ENCODE peak calls at places on chromosomes 7 and 10, in four cellular contexts. K is HCT116, G is K562, H is HepG2. R is an unnamed sample. For H3K4me1 and H3K9me3, the result is how much of the 10 kb centered on the place peaks cover.

GRCh38 chr7:31073486-31074383 is 21.6 kb downstream of the ADCYAP1R1 start:
- DNase-seq in K (no peak), G (no peak), H (no peak), R (no peak)

GRCh38 chr10:5882961-5883360 is 6.7 kb downstream of the ANKRD16 start:
- DNase-seq in K (no peak), G (no peak), H (no peak), R (no peak)

GRCh38 chr7:76063525-76063924 is 15.6 kb downstream of the MDH2 start:
- DNase-seq in K (no peak), G (peak), H (no peak), R (no peak)

GRCh38 chr7:5077740-5078139 is 32.1 kb downstream of the RBAK start:
- DNase-seq in K (no peak), G (no peak), H (no peak), R (no peak)

GRCh38 chr7:93921607-93922446 is at the start of gene GNG11:
- DNase-seq in K (no peak), G (no peak), H (no peak), R (no peak)

GRCh38 chr7:90816511-90817142 is 220.5 kb downstream of the CDK14 start:
- DNase-seq in K (peak), G (no peak), H (peak), R (no peak)

GRCh38 chr10:13717936-13718772 is 131.4 kb downstream of the PRPF18 start:
- DNase-seq in K (no peak), G (no peak), H (peak), R (no peak)

GRCh38 chr10:49471532-49471931 is 67.4 kb downstream of the ERCC6 start:
- DNase-seq in K (no peak), G (no peak), H (no peak), R (no peak)

GRCh38 chr10:73920084-73920483 is 9.2 kb downstream of the PLAU start:
- DNase-seq in K (no peak), G (peak), H (no peak), R (no peak)

GRCh38 chr10:100969175-100970075 is at the start of gene SEMA4G:
- DNase-seq in K (peak), G (peak), H (peak), R (peak)

GRCh38 chr7:43311694-43312093 is 199.2 kb downstream of the HECW1 start:
- DNase-seq in K (no peak), G (no peak), H (no peak), R (no peak)

GRCh38 chr10:24762966-24763623 is 39.4 kb upstream of the ARHGAP21 start:
- DNase-seq in K (no peak), G (no peak), H (peak), R (no peak)

GRCh38 chr10:3091921-3092320 is 24.6 kb downstream of the PFKP start:
- DNase-seq in K (no peak), G (no peak), H (no peak), R (no peak)

GRCh38 chr10:88092975-88093374 is 229.6 kb downstream of the PTEN start:
- DNase-seq in K (no peak), G (no peak), H (no peak), R (no peak)

GRCh38 chr7:108347616-108348015 is 108.6 kb downstream of the NRCAM start:
- DNase-seq in K (no peak), G (peak), H (peak), R (no peak)

GRCh38 chr7:48011952-48012351 is 17.0 kb downstream of the SUN3 start:
- DNase-seq in K (no peak), G (no peak), H (no peak), R (no peak)

GRCh38 chr10:73655257-73655989 is 406 bp downstream of the SYNPO2L start:
- DNase-seq in K (no peak), G (no peak), H (no peak), R (no peak)

GRCh38 chr7:108201766-108202165 is 71.6 kb upstream of the LAMB4 start:
- DNase-seq in K (no peak), G (no peak), H (no peak), R (no peak)

GRCh38 chr7:28587211-28587610 is 174.9 kb downstream of the CREB5 start:
- DNase-seq in K (no peak), G (no peak), H (no peak), R (no peak)

GRCh38 chr7:132797152-132797551 is 220.9 kb upstream of the PLXNA4 start:
- DNase-seq in K (no peak), G (no peak), H (no peak), R (no peak)

GRCh38 chr7:90210925-90211324 is 615 bp upstream of the STEAP2 start:
- DNase-seq in K (no peak), G (no peak), H (peak), R (no peak)

GRCh38 chr10:34049887-34050286 is 715.4 kb upstream of the NRP1 start:
- DNase-seq in K (no peak), G (no peak), H (no peak), R (no peak)

GRCh38 chr10:1375805-1376170 is 319.6 kb downstream of the WDR37 start:
- DNase-seq in K (no peak), G (no peak), H (no peak), R (no peak)

GRCh38 chr7:155225516-155225915 is 72.2 kb upstream of the INSIG1 start:
- DNase-seq in K (no peak), G (no peak), H (no peak), R (no peak)

GRCh38 chr10:102113956-102114857 is 6.0 kb downstream of the LDB1 start:
- DNase-seq in K (no peak), G (peak), H (no peak), R (no peak)

GRCh38 chr10:102114861-102115618 is 5.1 kb downstream of the LDB1 start:
- DNase-seq in K (no peak), G (peak), H (peak), R (no peak)

GRCh38 chr10:102113261-102113955 is 6.8 kb downstream of the LDB1 start:
- DNase-seq in K (no peak), G (no peak), H (no peak), R (no peak)

GRCh38 chr10:102117391-102118159 is 2.6 kb downstream of the LDB1 start:
- DNase-seq in K (no peak), G (no peak), H (peak), R (no peak)

GRCh38 chr10:102115775-102116174 is 4.4 kb downstream of the LDB1 start:
- DNase-seq in K (no peak), G (no peak), H (no peak), R (no peak)
- H3K4me1 ChIP-seq in K (half or more), G (half or more), H (half or more), R (half or more)

GRCh38 chr7:106517508-106517907 is 143.4 kb downstream of the CCDC71L start:
- DNase-seq in K (no peak), G (no peak), H (no peak), R (no peak)

GRCh38 chr7:106515321-106515720 is 145.6 kb downstream of the CCDC71L start:
- DNase-seq in K (no peak), G (no peak), H (no peak), R (no peak)

GRCh38 chr7:106512217-106512616 is 148.7 kb downstream of the CCDC71L start:
- DNase-seq in K (no peak), G (no peak), H (no peak), R (no peak)

GRCh38 chr7:106518239-106518638 is 142.7 kb downstream of the CCDC71L start:
- DNase-seq in K (no peak), G (no peak), H (no peak), R (no peak)

GRCh38 chr7:106514887-106515286 is 146.1 kb downstream of the CCDC71L start:
- DNase-seq in K (no peak), G (no peak), H (no peak), R (no peak)
- TF ChIP-seq TCF7L2 in K (no peak), G (no peak), H (no peak), R (no peak)

DNA sequence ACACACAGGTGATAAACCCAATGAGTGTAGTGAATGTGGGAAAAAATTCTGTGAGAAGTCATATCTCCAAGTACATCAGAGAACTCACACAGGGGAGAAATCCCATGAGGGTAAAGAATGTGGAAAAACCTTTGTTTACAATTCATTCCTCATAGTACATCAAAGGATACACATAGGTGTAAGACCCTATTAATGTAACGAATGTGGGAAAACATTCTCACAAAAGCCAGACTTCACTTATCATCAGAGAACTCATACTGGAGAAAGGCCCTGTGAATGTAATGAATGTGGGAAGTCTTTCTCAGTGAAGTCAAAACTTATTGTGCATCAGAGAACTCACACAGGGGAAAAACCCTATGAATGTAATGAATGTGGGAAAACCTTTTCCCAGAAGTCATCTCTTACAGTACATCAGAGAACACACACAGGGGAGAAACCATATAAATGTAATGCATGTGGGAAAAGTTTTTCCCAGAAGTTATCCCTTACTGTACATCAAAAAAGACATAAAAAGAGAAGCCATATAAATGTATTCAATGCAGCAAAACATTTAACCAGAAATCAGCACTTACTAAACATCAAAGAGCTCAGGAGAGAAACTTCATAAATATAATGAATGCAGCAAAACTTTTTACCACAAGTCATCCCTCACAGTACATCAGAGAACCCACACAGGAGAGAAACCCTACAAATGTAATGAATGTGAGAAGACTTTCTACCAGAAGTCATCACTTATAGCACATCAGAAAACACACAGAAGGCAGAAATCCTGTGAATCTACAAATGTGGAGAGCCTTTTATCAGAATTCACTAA is 49.8 kb downstream of the ZNF239 start:
- DNase-seq in K (no peak), G (no peak), H (no peak), R (no peak)
- H3K9me3 ChIP-seq in K (under half), G (under half), H (half or more), R (half or more)

GRCh38 chr10:28807760-28808613 is 130.7 kb downstream of the BAMBI start:
- DNase-seq in K (no peak), G (peak), H (peak), R (no peak)

GRCh38 chr10:28806951-28807759 is 129.8 kb downstream of the BAMBI start:
- DNase-seq in K (no peak), G (peak), H (no peak), R (no peak)

GRCh38 chr10:28805390-28805789 is 128.1 kb downstream of the BAMBI start:
- DNase-seq in K (no peak), G (no peak), H (no peak), R (no peak)

GRCh38 chr10:28808693-28809092 is 131.4 kb downstream of the BAMBI start:
- DNase-seq in K (no peak), G (no peak), H (no peak), R (no peak)

GRCh38 chr10:28806481-28806880 is 129.2 kb downstream of the BAMBI start:
- DNase-seq in K (no peak), G (no peak), H (no peak), R (no peak)
- H3K4me1 ChIP-seq in K (under half), G (under half), H (half or more), R (under half)

DNA sequence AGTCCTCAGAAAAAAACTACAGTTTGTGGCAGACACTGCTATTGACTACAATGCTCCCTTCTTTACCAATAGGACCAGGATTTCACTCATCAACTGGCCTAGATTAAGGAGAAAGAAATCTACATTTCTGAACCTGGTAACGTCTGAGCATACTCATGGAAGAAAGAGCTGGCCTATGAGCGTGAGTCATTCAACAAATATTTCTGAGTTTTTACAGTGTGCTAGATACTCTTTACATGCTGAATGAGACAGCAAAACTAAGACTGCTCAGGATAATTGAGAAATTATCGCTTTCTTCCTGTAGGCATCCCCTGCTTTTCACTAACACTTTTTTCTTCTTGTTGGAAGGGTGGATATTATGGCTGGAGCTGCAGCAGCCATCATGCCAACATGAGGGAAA is 609.7 kb downstream of the TNS3 start:
- DNase-seq in K (peak), G (no peak), H (no peak), R (no peak)
- TF ChIP-seq TCF7L2 in K (no peak), G (no peak), H (no peak), R (no peak)

DNA sequence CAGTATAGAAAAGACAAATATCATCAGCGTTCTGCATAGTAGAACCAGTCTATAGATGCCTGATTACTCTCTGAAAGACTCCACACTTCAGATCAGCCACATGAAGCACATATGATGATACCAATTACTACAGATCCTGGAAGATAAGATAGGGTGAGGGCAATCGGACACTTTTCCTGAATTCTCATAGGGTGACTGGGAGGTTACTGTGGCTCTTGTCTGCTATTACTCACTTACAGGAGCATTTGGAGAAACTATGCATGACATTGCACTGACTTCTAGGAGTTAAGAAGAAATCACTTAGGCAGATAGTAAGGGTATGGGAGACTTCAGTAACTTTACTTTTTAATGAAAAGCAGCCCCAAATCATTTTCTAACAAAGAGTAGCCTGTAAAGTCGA is 1140.9 kb downstream of the XPNPEP1 start:
- DNase-seq in K (no peak), G (no peak), H (no peak), R (no peak)
- H3K9me3 ChIP-seq in K (under half), G (under half), H (half or more), R (under half)

DNA sequence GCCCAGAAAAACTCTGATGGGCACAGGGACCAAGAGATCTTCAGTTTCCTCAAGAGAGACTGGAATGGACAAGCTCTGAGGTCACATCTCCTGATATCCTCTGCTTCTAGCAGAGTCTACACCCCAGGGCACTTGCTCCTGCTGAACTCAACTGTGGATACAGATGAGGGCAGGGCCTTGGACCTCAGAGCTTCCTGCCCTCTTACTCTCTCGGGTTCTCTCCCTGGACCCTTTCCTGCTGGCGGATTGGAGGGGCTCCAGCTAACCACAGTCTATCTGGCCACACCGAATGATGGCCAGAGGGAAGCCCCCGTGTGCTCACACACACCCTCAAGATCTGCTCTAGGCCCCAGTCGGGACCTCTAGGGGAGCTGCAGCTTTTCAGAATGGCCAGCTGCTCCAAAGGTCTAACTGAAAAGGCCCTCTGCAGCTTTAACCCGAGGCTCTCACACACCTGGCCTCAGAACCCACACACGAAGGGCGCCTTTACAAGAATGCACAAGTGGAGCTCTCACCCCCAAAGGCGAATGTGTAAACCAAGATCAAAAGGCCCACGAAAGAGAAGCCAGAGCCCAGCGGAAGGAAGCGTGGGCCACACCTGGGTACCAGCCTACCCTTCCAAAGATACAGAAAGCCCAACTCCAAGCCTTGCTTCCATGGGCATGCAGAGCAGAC is 65.5 kb downstream of the FAM53B start:
- DNase-seq in K (no peak), G (no peak), H (no peak), R (no peak)
- H3K4me1 ChIP-seq in K (under half), G (under half), H (under half), R (under half)

GRCh38 chr7:140054751-140055150 is 8.0 kb downstream of the PARP12 start:
- DNase-seq in K (no peak), G (peak), H (no peak), R (no peak)
- TF ChIP-seq TCF7L2 in K (no peak), G (no peak), H (no peak), R (no peak)

R was measured in Panc1.